ENCODE peak calls at places on chromosomes 6 and 20, in four cellular contexts. One of them, this sample, is unnamed.

GRCh38 chr6:45472383-45472782 is 94.6 kb upstream of the SUPT3H start:
- DNase-seq in AG04449: no peak
- DNase-seq in OCI-LY7: no peak
- DNase-seq in HFF-Myc: no peak
- DNase-seq in this sample: peak

GRCh38 chr6:4929319-4929718 is 74.5 kb downstream of the RPP40 start:
- DNase-seq in AG04449: no peak
- DNase-seq in OCI-LY7: no peak
- DNase-seq in HFF-Myc: no peak
- DNase-seq in this sample: no peak

GRCh38 chr6:31116661-31117385 is 2.2 kb downstream of the PSORS1C1 start:
- DNase-seq in AG04449: no peak
- DNase-seq in OCI-LY7: no peak
- DNase-seq in HFF-Myc: no peak
- DNase-seq in this sample: no peak

GRCh38 chr6:142561511-142562265 is 259.9 kb downstream of the ADGRG6 start:
- DNase-seq in AG04449: no peak
- DNase-seq in OCI-LY7: no peak
- DNase-seq in HFF-Myc: no peak
- DNase-seq in this sample: no peak

GRCh38 chr6:106059331-106059730 is 26.8 kb upstream of the PRDM1 start:
- DNase-seq in AG04449: no peak
- DNase-seq in OCI-LY7: no peak
- DNase-seq in HFF-Myc: no peak
- DNase-seq in this sample: no peak

GRCh38 chr6:30450908-30451818 is 38.1 kb upstream of the HLA-E start:
- DNase-seq in AG04449: peak
- DNase-seq in OCI-LY7: no peak
- DNase-seq in HFF-Myc: no peak
- DNase-seq in this sample: peak

GRCh38 chr6:49541210-49541724 is 9.2 kb upstream of the C6orf141 start:
- DNase-seq in AG04449: peak
- DNase-seq in OCI-LY7: no peak
- DNase-seq in HFF-Myc: peak
- DNase-seq in this sample: peak

GRCh38 chr20:41618807-41619294 is 674 bp upstream of the CHD6 start:
- DNase-seq in AG04449: no peak
- DNase-seq in OCI-LY7: no peak
- DNase-seq in HFF-Myc: no peak
- DNase-seq in this sample: no peak

GRCh38 chr6:98977606-98978292 is 30.0 kb upstream of the FBXL4 start:
- DNase-seq in AG04449: no peak
- DNase-seq in OCI-LY7: no peak
- DNase-seq in HFF-Myc: no peak
- DNase-seq in this sample: no peak

GRCh38 chr6:1311400-1312192 is at the start of gene FOXQ1:
- DNase-seq in AG04449: no peak
- DNase-seq in OCI-LY7: no peak
- DNase-seq in HFF-Myc: no peak
- DNase-seq in this sample: no peak

GRCh38 chr6:41080623-41081022 is 7.8 kb downstream of the NFYA start:
- DNase-seq in AG04449: no peak
- DNase-seq in OCI-LY7: peak
- DNase-seq in HFF-Myc: no peak
- DNase-seq in this sample: no peak

GRCh38 chr6:16332175-16332542 is 93.8 kb downstream of the GMPR start:
- DNase-seq in AG04449: no peak
- DNase-seq in OCI-LY7: peak
- DNase-seq in HFF-Myc: no peak
- DNase-seq in this sample: peak

GRCh38 chr6:36745283-36745682 is 47.7 kb downstream of the RAB44 start:
- DNase-seq in AG04449: no peak
- DNase-seq in OCI-LY7: no peak
- DNase-seq in HFF-Myc: no peak
- DNase-seq in this sample: no peak

GRCh38 chr6:25927177-25927576 is 3.3 kb downstream of the SLC17A2 start:
- DNase-seq in AG04449: no peak
- DNase-seq in OCI-LY7: no peak
- DNase-seq in HFF-Myc: no peak
- DNase-seq in this sample: no peak

GRCh38 chr6:2979819-2980464 is 8.6 kb upstream of the SERPINB6 start:
- DNase-seq in AG04449: no peak
- DNase-seq in OCI-LY7: no peak
- DNase-seq in HFF-Myc: no peak
- DNase-seq in this sample: no peak

GRCh38 chr20:37991506-37992302 is 41.6 kb downstream of the TTI1 start:
- DNase-seq in AG04449: no peak
- DNase-seq in OCI-LY7: no peak
- DNase-seq in HFF-Myc: no peak
- DNase-seq in this sample: no peak

GRCh38 chr6:135114355-135115145 is 59.9 kb upstream of the HBS1L start:
- DNase-seq in AG04449: no peak
- DNase-seq in OCI-LY7: no peak
- DNase-seq in HFF-Myc: no peak
- DNase-seq in this sample: no peak

GRCh38 chr20:23631226-23631822 is 6.4 kb downstream of the CST3 start:
- DNase-seq in AG04449: no peak
- DNase-seq in OCI-LY7: no peak
- DNase-seq in HFF-Myc: no peak
- DNase-seq in this sample: no peak

GRCh38 chr6:5094327-5094726 is 9.2 kb downstream of the PPP1R3G start:
- DNase-seq in AG04449: peak
- DNase-seq in OCI-LY7: no peak
- DNase-seq in HFF-Myc: peak
- DNase-seq in this sample: peak

GRCh38 chr6:151702851-151703629 is 104.4 kb upstream of the ESR1 start:
- DNase-seq in AG04449: no peak
- DNase-seq in OCI-LY7: no peak
- DNase-seq in HFF-Myc: no peak
- DNase-seq in this sample: no peak

GRCh38 chr20:47198254-47198671 is 158.2 kb downstream of the ZMYND8 start:
- DNase-seq in AG04449: no peak
- DNase-seq in OCI-LY7: no peak
- DNase-seq in HFF-Myc: no peak
- DNase-seq in this sample: no peak

GRCh38 chr20:31760457-31761240 is 21.6 kb downstream of the TPX2 start:
- DNase-seq in AG04449: no peak
- DNase-seq in OCI-LY7: no peak
- DNase-seq in HFF-Myc: no peak
- DNase-seq in this sample: no peak

GRCh38 chr6:41644297-41644879 is 6.1 kb downstream of the MDFI start:
- DNase-seq in AG04449: no peak
- DNase-seq in OCI-LY7: no peak
- DNase-seq in HFF-Myc: no peak
- DNase-seq in this sample: no peak

GRCh38 chr6:89597988-89598387 is 40.6 kb downstream of the LYRM2 start:
- DNase-seq in AG04449: no peak
- DNase-seq in OCI-LY7: peak
- DNase-seq in HFF-Myc: peak
- DNase-seq in this sample: peak

GRCh38 chr6:3517350-3517749 is 60.5 kb upstream of the SLC22A23 start:
- DNase-seq in AG04449: peak
- DNase-seq in OCI-LY7: no peak
- DNase-seq in HFF-Myc: peak
- DNase-seq in this sample: peak

GRCh38 chr20:31517373-31517772 is 3.1 kb downstream of the HM13 start:
- DNase-seq in AG04449: no peak
- DNase-seq in OCI-LY7: no peak
- DNase-seq in HFF-Myc: peak
- DNase-seq in this sample: peak

GRCh38 chr6:137001287-137001976 is 43.3 kb downstream of the IL20RA start:
- DNase-seq in AG04449: no peak
- DNase-seq in OCI-LY7: no peak
- DNase-seq in HFF-Myc: peak
- DNase-seq in this sample: no peak

GRCh38 chr20:51187318-51187717 is 164.4 kb upstream of the KCNG1 start:
- DNase-seq in AG04449: no peak
- DNase-seq in OCI-LY7: no peak
- DNase-seq in HFF-Myc: no peak
- DNase-seq in this sample: no peak

GRCh38 chr6:12001004-12001705 is 11.0 kb upstream of the HIVEP1 start:
- DNase-seq in AG04449: no peak
- DNase-seq in OCI-LY7: no peak
- DNase-seq in HFF-Myc: no peak
- DNase-seq in this sample: no peak

GRCh38 chr20:621115-621756 is 11.1 kb upstream of the TCF15 start:
- DNase-seq in AG04449: peak
- DNase-seq in OCI-LY7: no peak
- DNase-seq in HFF-Myc: no peak
- DNase-seq in this sample: no peak

GRCh38 chr6:5996701-5997419 is 9.9 kb downstream of the NRN1 start:
- DNase-seq in AG04449: no peak
- DNase-seq in OCI-LY7: no peak
- DNase-seq in HFF-Myc: no peak
- DNase-seq in this sample: no peak

GRCh38 chr20:18267815-18268214 is 20.5 kb upstream of the ZNF133 start:
- DNase-seq in AG04449: no peak
- DNase-seq in OCI-LY7: no peak
- DNase-seq in HFF-Myc: no peak
- DNase-seq in this sample: no peak

GRCh38 chr6:2381872-2382661 is 136.7 kb upstream of the GMDS start:
- DNase-seq in AG04449: no peak
- DNase-seq in OCI-LY7: no peak
- DNase-seq in HFF-Myc: no peak
- DNase-seq in this sample: no peak

GRCh38 chr6:70806086-70806485 is 138.4 kb downstream of the SMAP1 start:
- DNase-seq in AG04449: no peak
- DNase-seq in OCI-LY7: no peak
- DNase-seq in HFF-Myc: no peak
- DNase-seq in this sample: no peak

GRCh38 chr20:44643596-44644383 is 7.7 kb downstream of the ADA start:
- DNase-seq in AG04449: peak
- DNase-seq in OCI-LY7: peak
- DNase-seq in HFF-Myc: peak
- DNase-seq in this sample: peak

GRCh38 chr6:13392462-13392861 is 64.1 kb upstream of the TBC1D7 start:
- DNase-seq in AG04449: no peak
- DNase-seq in OCI-LY7: no peak
- DNase-seq in HFF-Myc: no peak
- DNase-seq in this sample: no peak

DNA sequence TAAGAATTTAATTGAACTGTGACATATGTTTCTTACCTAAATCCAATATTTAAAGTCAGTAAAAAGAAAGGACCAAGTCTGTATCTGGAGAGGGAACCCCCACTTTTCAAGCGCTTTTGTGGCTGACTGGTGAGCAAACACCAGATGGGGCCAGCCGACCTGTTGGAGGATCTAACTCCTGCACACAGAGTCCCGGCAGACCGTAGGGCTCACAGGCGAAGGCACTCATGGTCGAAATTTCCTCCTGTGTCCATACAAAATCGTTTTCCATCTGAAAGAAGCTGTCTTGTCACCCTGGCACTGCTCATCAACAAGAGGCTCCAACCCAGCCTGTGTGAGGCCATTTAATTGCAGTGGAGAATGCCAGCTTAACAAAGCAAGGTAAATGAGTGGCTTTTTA is 94.0 kb downstream of the SCML4 start:
- DNase-seq in AG04449: no peak
- DNase-seq in OCI-LY7: no peak
- DNase-seq in HFF-Myc: no peak
- DNase-seq in this sample: no peak
- TF ChIP-seq CTCF in AG04449: no peak
- TF ChIP-seq CTCF in OCI-LY7: no peak
- TF ChIP-seq CTCF in HFF-Myc: no peak
- TF ChIP-seq CTCF in this sample: no peak

DNA sequence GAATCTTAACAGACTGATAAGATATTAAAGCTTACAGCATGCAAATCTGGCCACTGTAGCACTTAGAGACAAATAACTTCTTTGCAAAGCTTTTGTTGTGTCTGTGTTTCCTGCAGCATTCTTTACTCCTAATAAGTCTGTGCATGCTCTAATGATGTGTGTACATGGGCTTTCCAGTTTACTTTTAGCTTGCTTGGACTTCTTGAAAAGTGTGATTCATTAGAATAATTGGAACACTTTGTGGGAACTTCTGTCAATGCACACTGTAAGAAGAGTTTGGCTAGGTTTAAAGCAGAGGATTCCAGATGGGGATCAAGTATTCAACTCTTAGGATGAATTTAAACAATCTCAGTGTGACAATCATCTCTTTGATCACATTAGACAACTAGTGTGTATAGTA is 22.1 kb upstream of the TINAG start:
- DNase-seq in AG04449: no peak
- DNase-seq in OCI-LY7: no peak
- DNase-seq in HFF-Myc: no peak
- DNase-seq in this sample: no peak
- H3K4me3 ChIP-seq in AG04449: no peak
- H3K4me3 ChIP-seq in OCI-LY7: no peak
- H3K4me3 ChIP-seq in HFF-Myc: no peak
- H3K4me3 ChIP-seq in this sample: no peak

GRCh38 chr20:10090588-10091166 is 55.9 kb downstream of the ANKEF1 start:
- DNase-seq in AG04449: no peak
- DNase-seq in OCI-LY7: peak
- DNase-seq in HFF-Myc: no peak
- DNase-seq in this sample: peak
- TF ChIP-seq CTCF in AG04449: peak
- TF ChIP-seq CTCF in OCI-LY7: peak
- TF ChIP-seq CTCF in HFF-Myc: peak
- TF ChIP-seq CTCF in this sample: peak

DNA sequence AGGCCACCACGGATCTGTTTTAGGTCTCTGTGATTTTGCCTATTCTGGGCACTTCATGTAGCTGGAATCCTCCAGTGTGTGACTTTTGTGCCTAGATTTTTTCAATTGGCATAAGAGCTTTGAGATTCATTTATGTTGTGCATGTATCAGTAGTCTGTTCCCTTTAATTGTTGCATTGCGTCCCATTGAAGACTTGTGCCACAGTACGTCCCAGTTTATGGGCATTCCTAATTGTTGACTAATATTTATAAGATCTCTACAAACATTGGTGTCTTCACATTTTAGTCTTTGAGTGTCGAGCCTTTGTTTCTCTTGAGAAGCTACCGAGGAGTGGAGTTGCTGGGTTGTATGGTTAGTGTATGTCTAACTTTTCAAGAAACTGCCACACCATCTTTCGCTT is 704 bp upstream of the FAM210B start:
- DNase-seq in AG04449: no peak
- DNase-seq in OCI-LY7: no peak
- DNase-seq in HFF-Myc: no peak
- DNase-seq in this sample: no peak
- H3K4me3 ChIP-seq in AG04449: no peak
- H3K4me3 ChIP-seq in OCI-LY7: peak
- H3K4me3 ChIP-seq in HFF-Myc: peak
- H3K4me3 ChIP-seq in this sample: no peak

DNA sequence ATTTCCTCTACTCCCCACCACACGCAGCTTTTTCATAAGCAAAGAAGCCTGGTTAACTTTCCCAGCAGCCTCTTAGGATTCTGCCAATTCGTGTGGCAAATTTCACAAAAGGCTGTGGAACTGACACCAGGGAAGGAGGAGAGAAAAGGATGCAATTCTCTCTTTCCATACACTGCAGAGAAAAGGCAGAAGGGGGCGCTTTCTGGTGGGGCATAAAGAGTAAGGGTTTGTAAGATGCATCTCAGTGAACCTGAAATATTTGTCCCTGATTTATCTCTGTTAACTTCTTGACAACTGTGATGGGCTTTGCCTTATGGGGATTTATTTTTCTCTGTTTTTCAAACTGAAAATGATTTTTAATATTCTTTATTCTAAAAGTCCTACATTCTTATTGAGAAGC is 45.5 kb upstream of the GLP1R start:
- DNase-seq in AG04449: no peak
- DNase-seq in OCI-LY7: no peak
- DNase-seq in HFF-Myc: no peak
- DNase-seq in this sample: no peak
- TF ChIP-seq CTCF in AG04449: no peak
- TF ChIP-seq CTCF in OCI-LY7: peak
- TF ChIP-seq CTCF in HFF-Myc: peak
- TF ChIP-seq CTCF in this sample: no peak